ENCODE peak calls at places on chromosomes 1 and 21, in six cellular contexts. F is fibroblast of lung, E is cardiac fibroblast, D is left ventricle myocardium inferior, J is esophagus muscularis mucosa, T is testis. V is an unnamed sample.

GRCh38 chr1:214111796-214112195 is 124.0 kb downstream of the PROX1 start:
- DNase-seq in F (no peak), E (no peak), D (no peak), J (no peak), T (no peak), V (no peak)

GRCh38 chr1:52944566-52944965 is 17.5 kb downstream of the SCP2 start:
- DNase-seq in F (no peak), E (no peak), D (no peak), J (no peak), T (no peak), V (no peak)

GRCh38 chr1:184075040-184076029 is 23.8 kb downstream of the TSEN15 start:
- DNase-seq in F (peak), E (peak), D (no peak), J (no peak), T (peak), V (peak)

GRCh38 chr1:80248886-80249285 is 1242.4 kb upstream of the ADGRL4 start:
- DNase-seq in F (peak), E (peak), D (no peak), J (no peak), T (no peak), V (no peak)

GRCh38 chr1:87956072-87956471 is 627.4 kb downstream of the LMO4 start:
- DNase-seq in F (peak), E (peak), D (peak), J (no peak), T (no peak), V (peak)

GRCh38 chr1:172638885-172639831 is 19.7 kb upstream of the FASLG start:
- DNase-seq in F (peak), E (peak), D (no peak), J (no peak), T (no peak), V (peak)

GRCh38 chr21:17612565-17613241 is at the start of gene BTG3:
- DNase-seq in F (peak), E (peak), D (peak), J (no peak), T (peak), V (peak)

GRCh38 chr1:150212070-150212469 is 23.8 kb downstream of the ANP32E start:
- DNase-seq in F (no peak), E (no peak), D (no peak), J (no peak), T (no peak), V (no peak)

GRCh38 chr21:16186742-16187141 is 457.0 kb downstream of the USP25 start:
- DNase-seq in F (no peak), E (no peak), D (no peak), J (no peak), T (peak), V (no peak)

GRCh38 chr1:116370186-116370585 is 2.9 kb upstream of the ATP1A1 start:
- DNase-seq in F (peak), E (no peak), D (no peak), J (no peak), T (no peak), V (no peak)

GRCh38 chr1:26548841-26549240 is 19.3 kb downstream of the RPS6KA1 start:
- DNase-seq in F (no peak), E (no peak), D (no peak), J (no peak), T (no peak), V (no peak)

GRCh38 chr1:172252296-172252695 is 168.2 kb upstream of the C1orf105 start:
- DNase-seq in F (no peak), E (peak), D (no peak), J (no peak), T (no peak), V (no peak)

GRCh38 chr1:16984717-16985116 is 4.3 kb upstream of the MFAP2 start:
- DNase-seq in F (peak), E (peak), D (peak), J (peak), T (peak), V (peak)

GRCh38 chr21:44977616-44978340 is 37.9 kb downstream of the SLX9 start:
- DNase-seq in F (no peak), E (no peak), D (no peak), J (no peak), T (no peak), V (no peak)

GRCh38 chr1:56539403-56539802 is 40.0 kb downstream of the PLPP3 start:
- DNase-seq in F (no peak), E (no peak), D (no peak), J (no peak), T (no peak), V (no peak)

GRCh38 chr1:192832492-192832891 is 23.7 kb downstream of the RGS2 start:
- DNase-seq in F (no peak), E (no peak), D (no peak), J (no peak), T (no peak), V (no peak)

GRCh38 chr1:215958836-215959235 is 391.7 kb downstream of the KCTD3 start:
- DNase-seq in F (peak), E (no peak), D (no peak), J (no peak), T (no peak), V (no peak)

GRCh38 chr1:48061162-48062136 is 64.3 kb upstream of the TRABD2B start:
- DNase-seq in F (peak), E (peak), D (peak), J (no peak), T (peak), V (peak)

GRCh38 chr1:59697138-59697811 is 117.5 kb upstream of the HOOK1 start:
- DNase-seq in F (peak), E (no peak), D (no peak), J (no peak), T (no peak), V (no peak)

GRCh38 chr21:15706686-15707085 is 23.1 kb upstream of the USP25 start:
- DNase-seq in F (peak), E (peak), D (no peak), J (no peak), T (no peak), V (peak)

GRCh38 chr1:218537131-218537904 is 192.2 kb downstream of the TGFB2 start:
- DNase-seq in F (peak), E (peak), D (no peak), J (no peak), T (no peak), V (no peak)

GRCh38 chr1:108901106-108901505 is 24.3 kb downstream of the GPSM2 start:
- DNase-seq in F (no peak), E (no peak), D (no peak), J (no peak), T (no peak), V (no peak)

GRCh38 chr1:108893141-108893530 is 16.4 kb downstream of the GPSM2 start:
- DNase-seq in F (no peak), E (peak), D (no peak), J (no peak), T (no peak), V (no peak)

GRCh38 chr1:108896160-108897150 is 19.7 kb downstream of the GPSM2 start:
- DNase-seq in F (peak), E (no peak), D (no peak), J (no peak), T (no peak), V (no peak)

GRCh38 chr1:108892356-108893140 is 15.8 kb downstream of the GPSM2 start:
- DNase-seq in F (no peak), E (peak), D (no peak), J (no peak), T (no peak), V (no peak)

DNA sequence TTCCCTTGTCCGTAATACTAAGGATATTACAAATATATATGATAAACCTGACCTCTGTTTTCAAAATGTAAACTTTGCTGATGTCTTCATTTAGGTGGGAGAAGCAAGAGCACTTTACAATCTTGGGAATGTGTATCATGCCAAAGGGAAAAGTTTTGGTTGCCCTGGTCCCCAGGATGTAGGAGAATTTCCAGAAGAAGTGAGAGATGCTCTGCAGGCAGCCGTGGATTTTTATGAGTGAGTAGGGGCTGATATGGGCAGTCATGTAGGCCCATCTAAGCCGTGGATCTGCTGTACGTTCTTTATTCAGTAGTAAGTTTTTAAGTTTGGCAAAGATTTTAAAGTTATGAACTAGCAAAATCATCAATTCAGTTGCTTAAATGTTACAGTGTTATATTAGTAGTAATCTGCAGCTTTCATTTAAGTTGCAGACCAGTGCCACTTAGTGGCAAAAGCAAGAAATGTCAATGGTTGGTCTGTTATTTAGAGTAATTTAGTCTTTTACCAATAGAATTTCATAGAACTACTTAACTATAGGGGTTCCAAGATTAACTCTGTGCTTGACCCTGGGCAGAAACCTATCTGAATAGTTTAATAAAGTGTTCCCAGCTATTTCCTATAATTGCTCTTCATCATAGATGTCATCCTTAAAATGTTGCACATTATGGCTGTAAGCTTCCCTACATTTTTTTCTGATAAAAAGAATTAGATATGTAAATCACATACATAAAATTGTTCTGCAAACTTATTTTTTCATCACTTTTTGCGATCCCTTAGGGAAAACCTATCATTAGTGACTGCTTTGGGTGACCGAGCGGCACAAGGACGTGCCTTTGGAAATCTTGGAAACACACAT is 21.3 kb downstream of the GPSM2 start:
- DNase-seq in F (peak), E (peak), D (no peak), J (no peak), T (peak), V (peak)
- TF ChIP-seq CTCF in F (peak), E (peak), D (peak), J (peak), T (peak), V (peak)

DNA sequence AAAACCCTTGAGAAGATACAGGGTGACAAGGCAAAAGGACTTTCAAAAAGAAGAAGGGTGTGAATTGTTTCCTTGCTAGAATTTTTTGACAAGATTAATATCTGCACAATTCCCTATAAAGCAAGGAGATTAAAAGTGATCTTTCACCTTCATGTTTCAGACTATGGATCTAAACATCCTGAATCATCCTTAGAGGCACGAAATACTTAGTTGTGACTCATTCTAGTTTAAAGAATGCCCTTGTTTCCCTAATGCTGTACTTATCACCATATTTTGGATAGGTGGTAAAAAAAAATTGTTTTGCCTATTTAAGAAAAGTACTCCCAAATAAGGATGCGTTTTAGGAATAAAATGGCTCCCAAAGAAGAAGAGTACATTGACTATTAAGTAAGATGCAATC is 415.1 kb downstream of the LRRIQ3 start:
- DNase-seq in F (no peak), E (no peak), D (no peak), J (no peak), T (no peak), V (no peak)
- H3K4me3 ChIP-seq in F (no peak), E (no peak), D (no peak), J (no peak), T (no peak), V (no peak)

GRCh38 chr1:234620272-234620711 is 10.3 kb upstream of the IRF2BP2 start:
- DNase-seq in F (no peak), E (peak), D (no peak), J (no peak), T (no peak), V (no peak)
- TF ChIP-seq CTCF in F (no peak), E (no peak), D (no peak), J (no peak), T (no peak), V (no peak)

DNA sequence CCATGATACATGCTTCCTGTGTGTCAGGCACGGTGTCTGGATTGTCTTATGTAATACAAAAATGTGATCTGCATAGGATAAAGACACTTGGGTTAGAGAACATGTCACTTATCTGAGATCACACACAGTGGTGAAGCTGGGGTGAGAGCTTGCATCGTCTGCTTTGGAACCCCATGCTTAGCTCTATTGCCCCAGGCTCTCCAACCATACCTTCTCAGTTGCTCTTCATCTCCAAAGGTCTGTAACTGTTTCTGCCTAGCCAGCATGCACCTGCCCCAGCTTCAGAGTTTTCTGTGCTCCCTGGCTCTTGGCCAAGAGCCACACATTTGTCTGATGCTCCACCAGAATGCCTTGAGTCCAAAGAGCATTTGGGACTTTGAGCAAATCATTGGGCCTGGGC is 93.9 kb upstream of the COG2 start:
- DNase-seq in F (no peak), E (no peak), D (no peak), J (peak), T (no peak), V (no peak)
- H3K4me3 ChIP-seq in F (no peak), E (no peak), D (no peak), J (no peak), T (no peak), V (no peak)

GRCh38 chr1:32273389-32274208 is 18.3 kb upstream of the HDAC1 start:
- DNase-seq in F (no peak), E (no peak), D (no peak), J (no peak), T (no peak), V (no peak)
- TF ChIP-seq CTCF in F (no peak), E (no peak), D (no peak), J (no peak), T (no peak), V (no peak)

GRCh38 chr1:68232354-68233148 is at the start of gene WLS:
- DNase-seq in F (peak), E (peak), D (peak), J (peak), T (peak), V (peak)
- H3K4me3 ChIP-seq in F (peak), E (peak), D (peak), J (peak), T (peak), V (peak)

GRCh38 chr1:38500352-38500751 is 359.2 kb downstream of the RRAGC start:
- DNase-seq in F (no peak), E (no peak), D (no peak), J (no peak), T (no peak), V (no peak)
- TF ChIP-seq CTCF in F (no peak), E (peak), D (peak), J (no peak), T (peak), V (peak)

GRCh38 chr1:3610165-3610822 is 1.0 kb downstream of the MEGF6 start:
- DNase-seq in F (peak), E (peak), D (no peak), J (no peak), T (peak), V (no peak)
- H3K4me3 ChIP-seq in F (no peak), E (no peak), D (peak), J (peak), T (no peak), V (peak)

GRCh38 chr1:39717809-39718208 is 20.9 kb upstream of the PPIE start:
- DNase-seq in F (no peak), E (no peak), D (no peak), J (no peak), T (no peak), V (no peak)
- TF ChIP-seq CTCF in F (no peak), E (no peak), D (no peak), J (no peak), T (no peak), V (no peak)